ENCODE peak calls at places on chromosomes 4 and X, in eight cellular contexts. One of them, this sample, is unnamed.

GRCh38 chr4:88828846-88829245 is 131.2 kb upstream of the NAP1L5 start:
- DNase-seq in cerebellar nuclear complex: no peak
- DNase-seq in aorta: no peak
- DNase-seq in myocyte: no peak
- DNase-seq in WTC11: no peak
- DNase-seq in stimulated activated CD8-positive, alpha-beta memory T cell treated with anti-CD3 and anti-CD28 coated beads, Interleukin-4, amount 100 ng/mL, for 4 hours: no peak
- DNase-seq in MCF 10A: peak
- DNase-seq in dermis blood vessel endothelial cell: no peak
- DNase-seq in this sample: no peak

GRCh38 chrX:866441-866990 is 235.9 kb downstream of the SHOX start:
- DNase-seq in cerebellar nuclear complex: no peak
- DNase-seq in aorta: no peak
- DNase-seq in myocyte: no peak
- DNase-seq in WTC11: no peak
- DNase-seq in stimulated activated CD8-positive, alpha-beta memory T cell treated with anti-CD3 and anti-CD28 coated beads, Interleukin-4, amount 100 ng/mL, for 4 hours: no peak
- DNase-seq in MCF 10A: no peak
- DNase-seq in dermis blood vessel endothelial cell: no peak
- DNase-seq in this sample: no peak

GRCh38 chr4:145521282-145521681 is 39.6 kb downstream of the SMAD1 start:
- DNase-seq in cerebellar nuclear complex: no peak
- DNase-seq in aorta: no peak
- DNase-seq in myocyte: no peak
- DNase-seq in WTC11: no peak
- DNase-seq in stimulated activated CD8-positive, alpha-beta memory T cell treated with anti-CD3 and anti-CD28 coated beads, Interleukin-4, amount 100 ng/mL, for 4 hours: no peak
- DNase-seq in MCF 10A: no peak
- DNase-seq in dermis blood vessel endothelial cell: no peak
- DNase-seq in this sample: no peak

GRCh38 chr4:6907658-6908191 is 1.9 kb upstream of the TBC1D14 start:
- DNase-seq in cerebellar nuclear complex: no peak
- DNase-seq in aorta: peak
- DNase-seq in myocyte: no peak
- DNase-seq in WTC11: peak
- DNase-seq in stimulated activated CD8-positive, alpha-beta memory T cell treated with anti-CD3 and anti-CD28 coated beads, Interleukin-4, amount 100 ng/mL, for 4 hours: no peak
- DNase-seq in MCF 10A: no peak
- DNase-seq in dermis blood vessel endothelial cell: peak
- DNase-seq in this sample: no peak

GRCh38 chr4:52841707-52842456 is 20.2 kb upstream of the RASL11B start:
- DNase-seq in cerebellar nuclear complex: no peak
- DNase-seq in aorta: no peak
- DNase-seq in myocyte: no peak
- DNase-seq in WTC11: no peak
- DNase-seq in stimulated activated CD8-positive, alpha-beta memory T cell treated with anti-CD3 and anti-CD28 coated beads, Interleukin-4, amount 100 ng/mL, for 4 hours: no peak
- DNase-seq in MCF 10A: no peak
- DNase-seq in dermis blood vessel endothelial cell: no peak
- DNase-seq in this sample: no peak

GRCh38 chr4:77697860-77698599 is 92.4 kb downstream of the CXCL13 start:
- DNase-seq in cerebellar nuclear complex: no peak
- DNase-seq in aorta: no peak
- DNase-seq in myocyte: peak
- DNase-seq in WTC11: peak
- DNase-seq in stimulated activated CD8-positive, alpha-beta memory T cell treated with anti-CD3 and anti-CD28 coated beads, Interleukin-4, amount 100 ng/mL, for 4 hours: no peak
- DNase-seq in MCF 10A: peak
- DNase-seq in dermis blood vessel endothelial cell: peak
- DNase-seq in this sample: peak

GRCh38 chr4:1075809-1076524 is 37.4 kb downstream of the RNF212 start:
- DNase-seq in cerebellar nuclear complex: no peak
- DNase-seq in aorta: no peak
- DNase-seq in myocyte: no peak
- DNase-seq in WTC11: no peak
- DNase-seq in stimulated activated CD8-positive, alpha-beta memory T cell treated with anti-CD3 and anti-CD28 coated beads, Interleukin-4, amount 100 ng/mL, for 4 hours: no peak
- DNase-seq in MCF 10A: peak
- DNase-seq in dermis blood vessel endothelial cell: no peak
- DNase-seq in this sample: no peak

GRCh38 chrX:68433155-68433980 is at the start of gene OPHN1:
- DNase-seq in cerebellar nuclear complex: peak
- DNase-seq in aorta: peak
- DNase-seq in myocyte: peak
- DNase-seq in WTC11: peak
- DNase-seq in stimulated activated CD8-positive, alpha-beta memory T cell treated with anti-CD3 and anti-CD28 coated beads, Interleukin-4, amount 100 ng/mL, for 4 hours: no peak
- DNase-seq in MCF 10A: peak
- DNase-seq in dermis blood vessel endothelial cell: peak
- DNase-seq in this sample: peak